ENCODE peak calls at places on chromosomes 5 and 9, in six cellular contexts. C, W, M, G, D and U are unnamed samples.

GRCh38 chr9:17402309-17402708 is 176.6 kb upstream of the SH3GL2 start:
- DNase-seq in C (no peak), W (no peak), M (no peak), G (no peak), D (no peak), U (peak)

GRCh38 chr5:159899067-159900049 is 16.9 kb upstream of the ADRA1B start:
- DNase-seq in C (no peak), W (no peak), M (no peak), G (no peak), D (no peak), U (no peak)

GRCh38 chr5:1516615-1517601 is 6.9 kb downstream of the LPCAT1 start:
- DNase-seq in C (no peak), W (no peak), M (peak), G (no peak), D (peak), U (no peak)

GRCh38 chr9:135343136-135343535 is 136.4 kb upstream of the PPP1R26 start:
- DNase-seq in C (no peak), W (no peak), M (peak), G (no peak), D (no peak), U (no peak)

GRCh38 chr5:40736103-40736875 is 19.5 kb downstream of the TTC33 start:
- DNase-seq in C (peak), W (peak), M (no peak), G (peak), D (no peak), U (peak)

GRCh38 chr5:74113987-74114386 is 488.0 kb downstream of the ARHGEF28 start:
- DNase-seq in C (no peak), W (no peak), M (no peak), G (no peak), D (no peak), U (no peak)

GRCh38 chr5:136679233-136679632 is 313.9 kb upstream of the TRPC7 start:
- DNase-seq in C (no peak), W (no peak), M (no peak), G (no peak), D (no peak), U (no peak)

GRCh38 chr9:31355965-31356364 is 1028.5 kb upstream of the ACO1 start:
- DNase-seq in C (no peak), W (no peak), M (no peak), G (no peak), D (no peak), U (peak)

GRCh38 chr9:68493953-68494541 is 46.6 kb downstream of the TMEM252 start:
- DNase-seq in C (no peak), W (no peak), M (no peak), G (no peak), D (no peak), U (no peak)

GRCh38 chr9:87567566-87567965 is 69.9 kb downstream of the DAPK1 start:
- DNase-seq in C (no peak), W (no peak), M (no peak), G (no peak), D (no peak), U (no peak)

GRCh38 chr5:177594071-177594470 is 2.1 kb downstream of the TMED9 start:
- DNase-seq in C (no peak), W (no peak), M (no peak), G (no peak), D (no peak), U (no peak)

GRCh38 chr9:114387678-114388431 is at the start of gene AKNA:
- DNase-seq in C (peak), W (peak), M (peak), G (peak), D (peak), U (peak)

GRCh38 chr5:74232281-74232680 is 408.2 kb downstream of the ENC1 start:
- DNase-seq in C (no peak), W (no peak), M (no peak), G (no peak), D (no peak), U (no peak)

GRCh38 chr9:126633881-126634558 is 20.3 kb downstream of the LMX1B start:
- DNase-seq in C (no peak), W (no peak), M (no peak), G (no peak), D (no peak), U (no peak)

GRCh38 chr9:14396171-14396570 is 82.2 kb upstream of the NFIB start:
- DNase-seq in C (peak), W (no peak), M (no peak), G (no peak), D (peak), U (no peak)

GRCh38 chr5:96816991-96817390 is 9.2 kb upstream of the ERAP1 start:
- DNase-seq in C (no peak), W (no peak), M (no peak), G (no peak), D (no peak), U (no peak)

GRCh38 chr5:138163721-138164120 is 14.7 kb downstream of the BRD8 start:
- DNase-seq in C (no peak), W (no peak), M (no peak), G (no peak), D (no peak), U (no peak)

GRCh38 chr5:38846379-38846967 is 661 bp downstream of the OSMR start:
- DNase-seq in C (no peak), W (no peak), M (peak), G (no peak), D (no peak), U (peak)

GRCh38 chr5:98471458-98471857 is 302.0 kb upstream of the RGMB start:
- DNase-seq in C (no peak), W (no peak), M (no peak), G (no peak), D (no peak), U (no peak)

GRCh38 chr5:95728494-95729114 is 2.5 kb upstream of the RHOBTB3 start:
- DNase-seq in C (no peak), W (no peak), M (no peak), G (no peak), D (no peak), U (no peak)

GRCh38 chr9:81372628-81373191 is 316.6 kb downstream of the TLE1 start:
- DNase-seq in C (no peak), W (no peak), M (no peak), G (no peak), D (no peak), U (no peak)

GRCh38 chr9:69173497-69173890 is 583 bp upstream of the TJP2 start:
- DNase-seq in C (no peak), W (no peak), M (no peak), G (no peak), D (no peak), U (no peak)

GRCh38 chr9:8888592-8888991 is 1089.0 kb upstream of the DMAC1 start:
- DNase-seq in C (no peak), W (no peak), M (no peak), G (peak), D (no peak), U (no peak)

GRCh38 chr5:135632806-135633205 is 54.0 kb upstream of the CXCL14 start:
- DNase-seq in C (no peak), W (no peak), M (no peak), G (no peak), D (no peak), U (peak)

GRCh38 chr9:136182850-136183422 is 22.0 kb downstream of the LHX3 start:
- DNase-seq in C (no peak), W (no peak), M (no peak), G (no peak), D (no peak), U (no peak)

GRCh38 chr9:6739218-6739617 is 18.6 kb upstream of the KDM4C start:
- DNase-seq in C (no peak), W (no peak), M (no peak), G (peak), D (no peak), U (peak)

GRCh38 chr5:156394642-156395393 is 67.9 kb downstream of the SGCD start:
- DNase-seq in C (peak), W (no peak), M (no peak), G (no peak), D (no peak), U (no peak)

GRCh38 chr5:174300941-174301761 is 255.6 kb downstream of the NSG2 start:
- DNase-seq in C (no peak), W (no peak), M (no peak), G (no peak), D (no peak), U (peak)